ENCODE peak calls at places on chromosomes 5 and 9, in nine cellular contexts. R is stimulated activated CD4-positive, alpha-beta T cell treated with anti-CD3 and anti-CD28 coated beads, Interleukin-4, amount 100 ng/mL, for 48 hours; S is activated CD4-positive, CD25-positive, alpha-beta regulatory T cell; H is activated CD4-positive, alpha-beta T cell treated with anti-CD3 and anti-CD28 coated beads for 24 hours; P is NCI-H2081; J is NCI-H446; T is GM04503; M is foreskin fibroblast; K is H4. G is an unnamed sample.

GRCh38 chr9:97518909-97519307 is 17.4 kb downstream of the TMOD1 start:
- DNase-seq in R (no peak), S (no peak), H (no peak), P (no peak), J (no peak), T (peak), M (peak), K (peak), G (peak)

GRCh38 chr5:33631786-33632185 is 191.0 kb downstream of the TARS1 start:
- DNase-seq in R (no peak), S (no peak), H (no peak), P (no peak), J (no peak), T (no peak), M (peak), K (no peak), G (no peak)

GRCh38 chr9:136050706-136051567 is 44.2 kb downstream of the NACC2 start:
- DNase-seq in R (no peak), S (no peak), H (no peak), P (no peak), J (no peak), T (no peak), M (no peak), K (no peak), G (no peak)

GRCh38 chr9:69874301-69875060 is 53.9 kb downstream of the CFAP95 start:
- DNase-seq in R (no peak), S (no peak), H (no peak), P (no peak), J (no peak), T (peak), M (peak), K (no peak), G (no peak)

GRCh38 chr9:33813712-33814641 is 3.0 kb upstream of the UBE2R2 start:
- DNase-seq in R (no peak), S (no peak), H (no peak), P (peak), J (peak), T (peak), M (peak), K (peak), G (peak)

GRCh38 chr9:137789295-137789895 is 88.2 kb upstream of the CACNA1B start:
- DNase-seq in R (no peak), S (no peak), H (no peak), P (no peak), J (no peak), T (no peak), M (no peak), K (no peak), G (no peak)

GRCh38 chr9:131423171-131423581 is 29.3 kb downstream of the PRRC2B start:
- DNase-seq in R (no peak), S (no peak), H (no peak), P (peak), J (no peak), T (no peak), M (peak), K (peak), G (peak)

GRCh38 chr9:127136081-127136879 is 13.8 kb upstream of the ANGPTL2 start:
- DNase-seq in R (no peak), S (no peak), H (no peak), P (no peak), J (no peak), T (no peak), M (no peak), K (no peak), G (no peak)

GRCh38 chr9:126491256-126491879 is 122.4 kb upstream of the LMX1B start:
- DNase-seq in R (no peak), S (no peak), H (peak), P (peak), J (peak), T (no peak), M (peak), K (peak), G (no peak)

GRCh38 chr5:149959406-149960236 is 937 bp upstream of the SLC26A2 start:
- DNase-seq in R (peak), S (no peak), H (peak), P (no peak), J (no peak), T (no peak), M (peak), K (peak), G (peak)

GRCh38 chr5:111309384-111309783 is 85.2 kb downstream of the CAMK4 start:
- DNase-seq in R (no peak), S (no peak), H (no peak), P (no peak), J (no peak), T (no peak), M (no peak), K (no peak), G (no peak)

GRCh38 chr5:43038523-43038989 is 1.6 kb downstream of the ANXA2R start:
- DNase-seq in R (no peak), S (no peak), H (no peak), P (no peak), J (no peak), T (no peak), M (no peak), K (peak), G (no peak)

GRCh38 chr9:122392714-122393113 is 21.9 kb downstream of the PTGS1 start:
- DNase-seq in R (no peak), S (no peak), H (no peak), P (no peak), J (no peak), T (no peak), M (no peak), K (no peak), G (no peak)

GRCh38 chr5:118692811-118693342 is 295.5 kb downstream of the DTWD2 start:
- DNase-seq in R (no peak), S (no peak), H (no peak), P (no peak), J (peak), T (no peak), M (no peak), K (no peak), G (no peak)

GRCh38 chr9:37246825-37247224 is 126.5 kb downstream of the ZCCHC7 start:
- DNase-seq in R (no peak), S (no peak), H (no peak), P (no peak), J (no peak), T (no peak), M (no peak), K (no peak), G (no peak)

GRCh38 chr5:179176571-179177230 is 116.5 kb downstream of the ZNF354C start:
- DNase-seq in R (no peak), S (no peak), H (no peak), P (no peak), J (no peak), T (no peak), M (no peak), K (no peak), G (no peak)

GRCh38 chr5:160656961-160657570 is 194.9 kb downstream of the ATP10B start:
- DNase-seq in R (no peak), S (no peak), H (no peak), P (no peak), J (no peak), T (no peak), M (no peak), K (no peak), G (no peak)

GRCh38 chr9:134226221-134226930 is 62.0 kb upstream of the RNU6ATAC start:
- DNase-seq in R (no peak), S (no peak), H (no peak), P (no peak), J (no peak), T (no peak), M (peak), K (peak), G (no peak)